ENCODE peak calls at places on chromosomes 1 and 21, in nine cellular contexts. J is CD4-positive, alpha-beta T cell; C is AG10803; I is T-helper 22 cell; F is neural crest cell; P is hypothalamus; R is activated T-cell treated with anti-CD3 and anti-CD28 coated beads, Interleukin-2, amount 50 U/mL, for 72 hours; S is lower lobe of right lung; H is cardiac fibroblast. G is an unnamed sample.

GRCh38 chr1:71357708-71358107 is 276.9 kb upstream of the ZRANB2 start:
- DNase-seq in J (no peak), C (no peak), I (no peak), F (no peak), P (no peak), R (no peak), S (no peak), H (peak), G (no peak)

GRCh38 chr1:37767488-37767887 is 2.6 kb upstream of the EPHA10 start:
- DNase-seq in J (no peak), C (no peak), I (no peak), F (no peak), P (no peak), R (no peak), S (no peak), H (no peak), G (no peak)

GRCh38 chr1:105027838-105028471 is 1278.3 kb downstream of the AMY1C start:
- DNase-seq in J (no peak), C (no peak), I (no peak), F (no peak), P (no peak), R (no peak), S (no peak), H (no peak), G (no peak)

GRCh38 chr1:150473659-150474058 is 13.6 kb upstream of the TARS2 start:
- DNase-seq in J (no peak), C (no peak), I (no peak), F (no peak), P (no peak), R (no peak), S (no peak), H (no peak), G (peak)

GRCh38 chr1:159870704-159871103 is 8.2 kb upstream of the VSIG8 start:
- DNase-seq in J (no peak), C (no peak), I (no peak), F (no peak), P (no peak), R (no peak), S (no peak), H (no peak), G (no peak)

GRCh38 chr1:236887081-236887480 is 92.0 kb downstream of the MTR start:
- DNase-seq in J (no peak), C (no peak), I (no peak), F (no peak), P (no peak), R (no peak), S (no peak), H (no peak), G (no peak)

GRCh38 chr1:69702085-69702484 is 134.4 kb downstream of the LRRC7 start:
- DNase-seq in J (no peak), C (no peak), I (no peak), F (no peak), P (no peak), R (no peak), S (no peak), H (no peak), G (no peak)

GRCh38 chr21:34144224-34144623 is 70.8 kb downstream of the MRPS6 start:
- DNase-seq in J (no peak), C (no peak), I (no peak), F (no peak), P (no peak), R (no peak), S (no peak), H (no peak), G (no peak)

GRCh38 chr1:154407021-154407865 is 2.1 kb downstream of the IL6R start:
- DNase-seq in J (no peak), C (no peak), I (no peak), F (no peak), P (no peak), R (peak), S (peak), H (no peak), G (no peak)

GRCh38 chr1:179939941-179940340 is 14.7 kb upstream of the CEP350 start:
- DNase-seq in J (no peak), C (no peak), I (no peak), F (no peak), P (no peak), R (no peak), S (no peak), H (no peak), G (no peak)

GRCh38 chr1:218874313-218874712 is 299.4 kb upstream of the LYPLAL1 start:
- DNase-seq in J (no peak), C (peak), I (no peak), F (no peak), P (no peak), R (no peak), S (no peak), H (peak), G (no peak)

GRCh38 chr1:31669433-31669785 is 24.7 kb upstream of the PEF1 start:
- DNase-seq in J (no peak), C (no peak), I (no peak), F (no peak), P (no peak), R (no peak), S (no peak), H (no peak), G (no peak)

GRCh38 chr1:149849947-149850360 is 49.4 kb upstream of the BOLA1 start:
- DNase-seq in J (no peak), C (peak), I (no peak), F (no peak), P (no peak), R (no peak), S (no peak), H (no peak), G (no peak)

GRCh38 chr1:221837886-221838285 is 96.0 kb upstream of the DUSP10 start:
- DNase-seq in J (no peak), C (no peak), I (no peak), F (no peak), P (no peak), R (peak), S (no peak), H (no peak), G (no peak)

GRCh38 chr1:1462318-1462966 is 9.1 kb upstream of the ATAD3B start:
- DNase-seq in J (no peak), C (peak), I (no peak), F (no peak), P (no peak), R (peak), S (peak), H (peak), G (peak)

GRCh38 chr1:94186946-94187345 is 50.4 kb downstream of the ARHGAP29 start:
- DNase-seq in J (no peak), C (no peak), I (no peak), F (no peak), P (no peak), R (no peak), S (no peak), H (no peak), G (no peak)

GRCh38 chr1:23394176-23394575 is 24.5 kb upstream of the ZNF436 start:
- DNase-seq in J (no peak), C (peak), I (no peak), F (no peak), P (no peak), R (no peak), S (no peak), H (peak), G (no peak)

GRCh38 chr1:147549526-147549925 is 8.2 kb downstream of the BCL9 start:
- DNase-seq in J (no peak), C (no peak), I (no peak), F (no peak), P (no peak), R (no peak), S (no peak), H (no peak), G (no peak)

GRCh38 chr1:113928129-113928949 is 785 bp upstream of the HIPK1 start:
- DNase-seq in J (no peak), C (peak), I (no peak), F (no peak), P (no peak), R (no peak), S (no peak), H (no peak), G (no peak)

GRCh38 chr1:53541761-53542550 is 82.8 kb downstream of the DMRTB1 start:
- DNase-seq in J (no peak), C (peak), I (no peak), F (no peak), P (no peak), R (peak), S (peak), H (peak), G (peak)